ENCODE peak calls at places on chromosomes 11 and 22, in ten cellular contexts. E is neural progenitor cell, H is mammary epithelial cell, P is H9, A is neuronal stem cell, I is MM.1S, Z is mesenchymal stem cell, T is kidney, D is HCT116, G is IMR-90. Q is an unnamed sample.

GRCh38 chr11:30855383-30856006 is 269.3 kb upstream of the MPPED2 start:
- DNase-seq in P (no peak), G (peak; percentile 29), D (no peak), I (peak; percentile 11), Z (peak; percentile 11), H (no peak), A (no peak), E (no peak), T (no peak), Q (no peak)

GRCh38 chr11:120471131-120471530 is 40.4 kb upstream of the GRIK4 start:
- DNase-seq in P (no peak), T (no peak), G (peak; percentile 89), E (no peak), Z (peak; percentile 74), D (no peak), A (no peak), I (no peak), H (peak; percentile 8), Q (no peak)

GRCh38 chr22:27474711-27475547 is 326.6 kb downstream of the MN1 start:
- DNase-seq in P (peak; percentile 95), A (no peak), D (peak; percentile 66), G (peak; percentile 94), I (no peak), T (no peak), E (no peak), Z (peak; percentile 85), H (peak; percentile 100), Q (peak; percentile 89)

GRCh38 chr11:130471731-130472433 is 23.4 kb downstream of the ADAMTS15 start:
- DNase-seq in P (no peak), D (no peak), A (no peak), G (no peak), Z (no peak), T (no peak), I (no peak), E (no peak), H (no peak), Q (no peak)

GRCh38 chr11:77046060-77046501 is 11.9 kb downstream of the B3GNT6 start:
- DNase-seq in I (peak; percentile 67), P (peak; percentile 78), G (no peak), Z (peak; percentile 33), T (no peak), E (peak; percentile 76), H (peak; percentile 33), A (peak; percentile 56), D (peak; percentile 37), Q (peak; percentile 91)

GRCh38 chr11:69542314-69543168 is 61.1 kb downstream of the LINC01488 start:
- DNase-seq in P (no peak), I (no peak), D (no peak), A (no peak), G (no peak), Z (no peak), H (no peak), E (no peak), T (no peak), Q (no peak)

GRCh38 chr11:63015521-63016215 is at the start of gene SLC22A8:
- DNase-seq in I (no peak), T (no peak), P (peak; percentile 58), D (no peak), A (peak; percentile 20), G (no peak), H (no peak), Z (no peak), E (peak; percentile 68), Q (peak; percentile 81)

GRCh38 chr22:17155941-17156340 is 3.1 kb downstream of the HDHD5 start:
- DNase-seq in D (no peak), Z (no peak), A (no peak), H (no peak), P (no peak), I (no peak), T (no peak), G (no peak), E (no peak), Q (no peak)

GRCh38 chr11:44931466-44931865 is 19.2 kb downstream of the TP53I11 start:
- DNase-seq in I (no peak), H (no peak), P (no peak), T (no peak), G (no peak), E (peak; percentile 42), A (no peak), D (no peak), Z (no peak), Q (no peak)

GRCh38 chr11:27458182-27458581 is 14.4 kb downstream of the LGR4 start:
- DNase-seq in I (no peak), G (no peak), D (no peak), Z (no peak), E (no peak), A (no peak), T (no peak), H (no peak), P (no peak), Q (no peak)

GRCh38 chr22:37267128-37267587 is 15.2 kb upstream of the CYTH4 start:
- DNase-seq in G (no peak), A (peak; percentile 65), H (no peak), P (peak; percentile 79), T (no peak), E (peak; percentile 88), I (peak; percentile 67), Z (peak; percentile 66), D (no peak), Q (peak; percentile 91)

GRCh38 chr11:116376547-116376946 is 396.2 kb downstream of the BUD13 start:
- DNase-seq in A (no peak), Z (no peak), E (no peak), D (no peak), G (no peak), H (no peak), P (no peak), T (no peak), I (no peak), Q (no peak)

GRCh38 chr11:95972055-95972454 is 48.1 kb upstream of the MTMR2 start:
- DNase-seq in E (no peak), A (no peak), H (no peak), G (peak; percentile 6), D (no peak), I (no peak), T (no peak), P (no peak), Z (peak; percentile 38), Q (no peak)

GRCh38 chr22:40051322-40051721 is 56.6 kb downstream of the FAM83F start:
- DNase-seq in A (no peak), P (no peak), H (no peak), I (peak; percentile 48), Z (peak; percentile 19), E (no peak), G (no peak), T (no peak), D (no peak), Q (no peak)

GRCh38 chr11:1757861-1758610 is 5.7 kb downstream of the CTSD start:
- DNase-seq in E (no peak), H (no peak), G (no peak), I (no peak), T (peak; percentile 81), Z (no peak), P (no peak), D (no peak), A (no peak), Q (no peak)

GRCh38 chr11:107177106-107177477 is 158.8 kb upstream of the GUCY1A2 start:
- DNase-seq in A (no peak), I (no peak), P (no peak), T (peak; percentile 35), G (no peak), Z (no peak), D (no peak), H (no peak), E (no peak), Q (no peak)

GRCh38 chr11:107179829-107180228 is 161.6 kb upstream of the GUCY1A2 start:
- DNase-seq in D (no peak), T (no peak), G (no peak), E (no peak), I (peak; percentile 10), H (no peak), Z (no peak), A (no peak), P (no peak), Q (no peak)

GRCh38 chr11:107183963-107184362 is 165.7 kb upstream of the GUCY1A2 start:
- DNase-seq in P (no peak), D (no peak), Z (no peak), T (no peak), H (no peak), I (no peak), E (no peak), G (no peak), A (no peak), Q (no peak)

GRCh38 chr11:107184936-107185335 is 166.7 kb upstream of the GUCY1A2 start:
- DNase-seq in A (no peak), I (no peak), E (no peak), Z (no peak), G (no peak), P (no peak), H (no peak), D (no peak), T (no peak), Q (no peak)

GRCh38 chr11:107182983-107183382 is 164.7 kb upstream of the GUCY1A2 start:
- DNase-seq in Z (no peak), T (no peak), E (no peak), H (peak; percentile 8), I (no peak), A (no peak), G (no peak), P (no peak), D (no peak), Q (no peak)
- H3K9ac ChIP-seq in Z (no peak overlapping the region), T (no peak overlapping the region), E (no peak overlapping the region), H (no peak overlapping the region), I (no peak overlapping the region), A (no peak overlapping the region), G (no peak overlapping the region), P (no peak overlapping the region), D (no peak overlapping the region), Q (no peak overlapping the region)

GRCh38 chr22:20032407-20032991 is 11.6 kb downstream of the TANGO2 start:
- DNase-seq in A (no peak), E (no peak), T (no peak), H (no peak), P (no peak), G (no peak), Z (no peak), I (no peak), D (no peak), Q (no peak)
- H3K9ac ChIP-seq in A (peak overlapping the region; percentile 44), E (no peak overlapping the region), T (no peak overlapping the region), H (no peak overlapping the region), P (no peak overlapping the region), G (no peak overlapping the region), Z (no peak overlapping the region), I (no peak overlapping the region), D (no peak overlapping the region), Q (no peak overlapping the region)

GRCh38 chr11:70593446-70593983 is 195.2 kb downstream of the CTTN start:
- DNase-seq in H (no peak), Z (no peak), A (no peak), T (peak; percentile 24), G (no peak), D (no peak), P (no peak), I (no peak), E (no peak), Q (no peak)
- H3K9ac ChIP-seq in H (no peak overlapping the region), Z (no peak overlapping the region), A (no peak overlapping the region), T (no peak overlapping the region), G (no peak overlapping the region), D (no peak overlapping the region), P (no peak overlapping the region), I (no peak overlapping the region), E (no peak overlapping the region), Q (no peak overlapping the region)

DNA sequence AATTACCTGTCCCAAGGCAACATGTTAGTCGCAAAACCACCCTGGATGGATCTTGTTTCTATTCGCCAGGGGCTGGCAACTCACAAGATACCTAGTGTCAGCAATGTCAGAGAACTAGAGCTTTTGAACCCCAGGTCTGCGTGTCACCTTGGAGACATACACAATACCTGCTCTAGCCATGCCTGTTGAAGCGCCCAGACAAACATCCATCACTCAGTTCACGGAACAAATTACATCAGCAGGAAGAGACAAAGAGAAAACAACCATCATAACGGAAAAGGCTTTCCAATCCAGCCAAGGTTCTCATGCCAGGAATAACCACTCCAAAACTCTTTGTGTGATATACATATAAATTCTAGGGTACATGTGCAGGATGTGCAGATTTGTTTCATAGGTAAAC is 2.2 kb downstream of the CD59 start:
- DNase-seq in G (no peak), H (peak; percentile 32), P (no peak), Z (no peak), D (no peak), E (no peak), T (no peak), A (no peak), I (no peak), Q (no peak)
- H3K9ac ChIP-seq in G (peak overlapping the region; percentile 92), H (peak overlapping the region; percentile 99), P (no peak overlapping the region), Z (peak overlapping the region; percentile 90), D (no peak overlapping the region), E (no peak overlapping the region), T (peak overlapping the region; percentile 68), A (no peak overlapping the region), I (no peak overlapping the region), Q (no peak overlapping the region)